ENCODE peak calls at places on chromosome 17, in six cellular contexts. R is BE2C; S is stimulated activated naive CD4-positive, alpha-beta T cell; G is C1 segment of cervical spinal cord; H is posterior vena cava; M is GM12865. U is an unnamed sample.

GRCh38 chr17:59878624-59879023 is 14.1 kb downstream of the TUBD1 start:
- DNase-seq in S (no peak), M (no peak), H (no peak), G (no peak), R (no peak), U (no peak)

GRCh38 chr17:8735336-8735939 is 9.2 kb downstream of the CCDC42 start:
- DNase-seq in S (no peak), R (no peak), G (no peak), H (peak; percentile 45), M (no peak), U (no peak)

GRCh38 chr17:3935825-3936355 is 19.6 kb upstream of the P2RX1 start:
- DNase-seq in R (no peak), M (no peak), S (no peak), G (no peak), H (no peak), U (no peak)

GRCh38 chr17:20156196-20157077 is 147.3 kb downstream of the SPECC1 start:
- DNase-seq in H (peak; percentile 82), G (no peak), M (peak; percentile 55), R (no peak), S (peak; percentile 30), U (peak; percentile 40)

GRCh38 chr17:52027620-52028019 is 130.9 kb downstream of the CA10 start:
- DNase-seq in G (no peak), R (no peak), S (no peak), H (no peak), M (no peak), U (no peak)

GRCh38 chr17:19281161-19281560 is 44.0 kb downstream of the EPN2 start:
- DNase-seq in R (no peak), M (no peak), G (no peak), H (no peak), S (no peak), U (no peak)

GRCh38 chr17:20184191-20184590 is 175.0 kb downstream of the SPECC1 start:
- DNase-seq in H (no peak), S (no peak), R (no peak), G (no peak), M (no peak), U (no peak)

GRCh38 chr17:7046127-7046724 is 2.3 kb upstream of the SLC16A11 start:
- DNase-seq in M (no peak), G (no peak), H (no peak), R (no peak), S (peak; percentile 39), U (no peak)

GRCh38 chr17:75468311-75468754 is 11.9 kb downstream of the TMEM94 start:
- DNase-seq in R (no peak), S (no peak), M (no peak), G (peak; percentile 35), H (no peak), U (no peak)

GRCh38 chr17:61408151-61409041 is 8.8 kb downstream of the TBX2 start:
- DNase-seq in R (peak; percentile 34), H (peak; percentile 77), G (no peak), S (no peak), M (no peak), U (no peak)

GRCh38 chr17:66952031-66952524 is 12.4 kb upstream of the CACNG4 start:
- DNase-seq in R (no peak), M (no peak), H (no peak), G (no peak), S (no peak), U (no peak)

GRCh38 chr17:38749222-38750043 is 1.3 kb upstream of the PCGF2 start:
- DNase-seq in R (peak; percentile 73), H (peak; percentile 96), M (peak; percentile 74), S (no peak), G (no peak), U (peak; percentile 51)

GRCh38 chr17:32792207-32792606 is 84.7 kb downstream of the MYO1D start:
- DNase-seq in M (peak; percentile 56), S (no peak), G (no peak), R (no peak), H (no peak), U (no peak)

GRCh38 chr17:63446218-63446980 is at the start of gene CYB561:
- DNase-seq in R (no peak), G (peak; percentile 49), M (peak; percentile 88), S (peak; percentile 61), H (peak; percentile 94), U (no peak)

GRCh38 chr17:2705263-2705662 is 6.3 kb downstream of the CLUH start:
- DNase-seq in M (no peak), G (no peak), R (no peak), S (no peak), H (peak; percentile 42), U (no peak)

GRCh38 chr17:80224683-80225082 is 4.5 kb downstream of the SLC26A11 start:
- DNase-seq in M (no peak), H (no peak), S (no peak), R (no peak), G (no peak), U (no peak)

GRCh38 chr17:45228985-45229517 is 7.4 kb downstream of the FMNL1 start:
- DNase-seq in H (peak; percentile 96), M (peak; percentile 94), R (no peak), S (peak; percentile 78), G (peak; percentile 61), U (peak; percentile 80)

GRCh38 chr17:39063681-39064069 is 87.8 kb downstream of the PLXDC1 start:
- DNase-seq in S (no peak), H (no peak), G (no peak), M (no peak), R (no peak), U (no peak)

GRCh38 chr17:41547921-41548843 is 20.1 kb upstream of the KRT19 start:
- DNase-seq in M (no peak), H (peak; percentile 91), G (no peak), S (no peak), R (peak; percentile 96), U (peak; percentile 68)